ENCODE peak calls at places on chromosomes 1 and 21, in seven cellular contexts. T is heart left ventricle; A is fibroblast of lung; L is PC-3; R is IMR-90; E is uterus; H is CD8-positive, alpha-beta memory T cell. Y is an unnamed sample.

GRCh38 chr1:234730542-234731370 is 120.8 kb upstream of the IRF2BP2 start:
- DNase-seq in T (no peak), A (no peak), L (no peak), R (no peak), E (no peak), H (no peak), Y (no peak)

GRCh38 chr1:88683516-88683847 is 591 bp upstream of the PKN2 start:
- DNase-seq in T (peak; percentile 36), A (peak; percentile 52), L (peak; percentile 44), R (peak; percentile 31), E (peak; percentile 36), H (no peak), Y (no peak)

GRCh38 chr1:94247146-94248094 is 10.0 kb upstream of the ARHGAP29 start:
- DNase-seq in T (peak; percentile 88), A (peak; percentile 64), L (peak; percentile 92), R (peak; percentile 36), E (peak; percentile 52), H (no peak), Y (peak; percentile 86)

GRCh38 chr1:62425041-62425440 is 11.8 kb upstream of the USP1 start:
- DNase-seq in T (no peak), A (no peak), L (no peak), R (no peak), E (no peak), H (no peak), Y (no peak)

GRCh38 chr1:36351222-36351977 is 28.0 kb upstream of the EVA1B start:
- DNase-seq in T (no peak), A (peak; percentile 93), L (peak; percentile 91), R (peak; percentile 86), E (no peak), H (no peak), Y (peak; percentile 85)

GRCh38 chr21:46054031-46054430 is 43.9 kb upstream of the COL6A2 start:
- DNase-seq in T (no peak), A (no peak), L (no peak), R (no peak), E (peak; percentile 29), H (no peak), Y (no peak)

GRCh38 chr21:45513741-45514310 is 28.4 kb downstream of the SLC19A1 start:
- DNase-seq in T (no peak), A (no peak), L (no peak), R (no peak), E (no peak), H (no peak), Y (no peak)

GRCh38 chr21:29771491-29772066 is 168.2 kb downstream of the GRIK1 start:
- DNase-seq in T (no peak), A (no peak), L (no peak), R (no peak), E (no peak), H (no peak), Y (no peak)

GRCh38 chr1:193471981-193472380 is 285.6 kb upstream of the B3GALT2 start:
- DNase-seq in T (no peak), A (peak; percentile 62), L (peak; percentile 25), R (peak; percentile 32), E (no peak), H (no peak), Y (no peak)

GRCh38 chr1:8671313-8671917 is 146.0 kb downstream of the RERE start:
- DNase-seq in T (peak; percentile 40), A (peak; percentile 62), L (peak; percentile 71), R (peak; percentile 84), E (peak; percentile 69), H (no peak), Y (peak; percentile 41)

GRCh38 chr1:64488862-64489261 is 18.9 kb downstream of the CACHD1 start:
- DNase-seq in T (no peak), A (no peak), L (no peak), R (no peak), E (no peak), H (no peak), Y (no peak)

GRCh38 chr1:200627548-200628222 is 7.1 kb upstream of the KIF14 start:
- DNase-seq in T (no peak), A (no peak), L (no peak), R (no peak), E (no peak), H (no peak), Y (no peak)

GRCh38 chr1:20711285-20712209 is 6.3 kb downstream of the KIF17 start:
- DNase-seq in T (no peak), A (no peak), L (no peak), R (no peak), E (no peak), H (no peak), Y (no peak)

GRCh38 chr1:11639372-11639771 is 14.9 kb downstream of the FBXO2 start:
- DNase-seq in T (no peak), A (no peak), L (no peak), R (no peak), E (no peak), H (no peak), Y (no peak)

GRCh38 chr1:179424610-179425009 is 58.8 kb downstream of the AXDND1 start:
- DNase-seq in T (no peak), A (no peak), L (no peak), R (no peak), E (no peak), H (no peak), Y (no peak)

GRCh38 chr1:214423045-214423444 is 128.4 kb downstream of the PTPN14 start:
- DNase-seq in T (no peak), A (peak; percentile 76), L (no peak), R (no peak), E (no peak), H (no peak), Y (no peak)

GRCh38 chr1:210937846-210938245 is 196.1 kb downstream of the KCNH1 start:
- DNase-seq in T (no peak), A (peak; percentile 29), L (no peak), R (no peak), E (no peak), H (no peak), Y (no peak)

GRCh38 chr1:84939151-84939550 is 46.1 kb upstream of the LPAR3 start:
- DNase-seq in T (no peak), A (peak; percentile 58), L (peak; percentile 10), R (peak; percentile 37), E (no peak), H (no peak), Y (no peak)

GRCh38 chr1:74534241-74534640 is 21.8 kb upstream of the LRRC53 start:
- DNase-seq in T (no peak), A (peak; percentile 91), L (peak; percentile 18), R (no peak), E (no peak), H (no peak), Y (peak; percentile 31)

GRCh38 chr21:45140346-45140940 is 66.1 kb downstream of the ADARB1 start:
- DNase-seq in T (peak; percentile 73), A (peak; percentile 92), L (peak; percentile 91), R (peak; percentile 95), E (peak; percentile 63), H (peak; percentile 36), Y (peak; percentile 94)

GRCh38 chr1:68320349-68320748 is 88.0 kb upstream of the WLS start:
- DNase-seq in T (no peak), A (no peak), L (no peak), R (no peak), E (no peak), H (no peak), Y (no peak)

GRCh38 chr1:198556969-198557368 is 16.5 kb upstream of the ATP6V1G3 start:
- DNase-seq in T (peak; percentile 46), A (no peak), L (no peak), R (no peak), E (no peak), H (peak; percentile 54), Y (no peak)

GRCh38 chr1:114496091-114496490 is 14.9 kb downstream of the TRIM33 start:
- DNase-seq in T (no peak), A (no peak), L (no peak), R (no peak), E (no peak), H (no peak), Y (no peak)
- H3K9me3 ChIP-seq in T (no peaks in the 10 kb centered on the region), A (no peaks in the 10 kb centered on the region), L (no peaks in the 10 kb centered on the region), R (no peaks in the 10 kb centered on the region), E (no peaks in the 10 kb centered on the region), H (no peaks in the 10 kb centered on the region), Y (no peaks in the 10 kb centered on the region)

GRCh38 chr1:18565321-18565720 is 65.3 kb upstream of the PAX7 start:
- DNase-seq in T (no peak), A (no peak), L (no peak), R (no peak), E (no peak), H (no peak), Y (no peak)
- H3K4me3 ChIP-seq in T (no peak overlapping the region), A (no peak overlapping the region), L (no peak overlapping the region), R (no peak overlapping the region), E (no peak overlapping the region), H (no peak overlapping the region), Y (no peak overlapping the region)

GRCh38 chr1:2913091-2913490 is 108.2 kb upstream of the ACTRT2 start:
- DNase-seq in T (no peak), A (no peak), L (no peak), R (no peak), E (no peak), H (no peak), Y (no peak)
- H3K9me3 ChIP-seq in T (no peaks in the 10 kb centered on the region), A (peaks cover 7% of the 10 kb centered on the region), L (no peaks in the 10 kb centered on the region), R (peaks cover 81% of the 10 kb centered on the region), E (no peaks in the 10 kb centered on the region), H (no peaks in the 10 kb centered on the region), Y (no peaks in the 10 kb centered on the region)

DNA sequence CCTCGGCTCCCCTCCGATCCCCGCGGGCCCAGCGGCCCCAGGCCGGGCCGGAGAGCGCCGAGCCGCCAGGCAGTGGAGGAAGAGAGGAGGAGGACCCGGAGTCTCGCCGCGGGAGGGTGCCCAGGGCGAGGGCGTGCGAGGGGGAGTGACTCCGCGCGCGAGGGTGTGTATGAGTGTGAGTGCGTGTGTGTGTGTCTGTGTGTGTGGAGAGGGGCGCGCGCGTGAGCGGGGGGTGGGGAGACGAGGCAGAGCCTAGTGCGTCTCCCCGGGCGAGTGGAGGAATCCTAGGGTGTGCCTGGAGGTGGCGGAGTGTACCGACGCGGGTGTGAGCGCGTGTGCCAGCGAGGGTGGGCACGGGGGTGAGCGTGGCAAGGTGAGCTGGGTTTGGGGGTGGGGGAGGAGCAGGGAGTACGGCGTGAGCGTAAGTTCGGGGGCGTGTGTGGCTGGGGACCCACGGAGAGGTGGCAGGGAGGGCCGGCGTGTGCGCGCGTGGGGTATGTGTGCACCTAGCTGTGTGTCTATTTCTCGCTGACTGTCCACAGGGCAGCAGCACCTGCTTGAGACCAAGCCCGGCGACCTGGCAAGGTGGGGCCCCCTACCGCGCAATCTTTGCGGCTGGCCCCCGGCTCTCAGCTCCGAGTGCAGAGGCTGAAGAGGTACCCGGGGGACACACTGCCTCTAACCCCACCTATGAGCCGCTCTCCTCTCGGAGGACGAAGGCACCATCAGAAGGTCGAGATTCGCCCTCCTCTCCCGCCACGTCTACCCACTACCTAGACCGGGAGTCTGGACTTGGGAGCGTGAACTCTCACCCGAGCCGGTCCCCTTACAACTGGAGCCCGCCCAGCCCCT is 784 bp upstream of the KCND3 start:
- DNase-seq in T (no peak), A (peak; percentile 26), L (no peak), R (no peak), E (peak; percentile 32), H (no peak), Y (no peak)
- H3K4me3 ChIP-seq in T (peak overlapping the region; percentile 60), A (peak overlapping the region; percentile 46), L (peak overlapping the region; percentile 56), R (peak overlapping the region; percentile 39), E (peak overlapping the region; percentile 47), H (no peak overlapping the region), Y (peak overlapping the region; percentile 81)

GRCh38 chr1:56105397-56105796 is 474.0 kb downstream of the PLPP3 start:
- DNase-seq in T (no peak), A (no peak), L (no peak), R (no peak), E (no peak), H (no peak), Y (no peak)
- H3K9me3 ChIP-seq in T (peaks cover 9% of the 10 kb centered on the region), A (no peaks in the 10 kb centered on the region), L (peaks cover 13% of the 10 kb centered on the region), R (peaks cover 6% of the 10 kb centered on the region), E (peaks cover 5% of the 10 kb centered on the region), H (no peaks in the 10 kb centered on the region), Y (peaks cover 12% of the 10 kb centered on the region)

GRCh38 chr21:42199488-42200463 is 19.2 kb upstream of the ABCG1 start:
- DNase-seq in T (no peak), A (peak; percentile 44), L (peak; percentile 49), R (peak; percentile 77), E (no peak), H (no peak), Y (peak; percentile 76)
- H3K4me3 ChIP-seq in T (no peak overlapping the region), A (no peak overlapping the region), L (no peak overlapping the region), R (no peak overlapping the region), E (no peak overlapping the region), H (peak overlapping the region; percentile 24), Y (no peak overlapping the region)